ENCODE peak calls at places on chromosomes 12 and 14, in six cellular contexts. L is SK-N-SH, I is transverse colon, G is HL-60, R is suprapubic skin, S is sigmoid colon. P is an unnamed sample.

GRCh38 chr14:20684662-20685456 is 499 bp downstream of the RNASE4 start:
- DNase-seq in I (peak), L (no peak), G (peak), R (no peak), S (peak), P (peak)

GRCh38 chr14:51554953-51555352 is 96.8 kb upstream of the FRMD6 start:
- DNase-seq in R (no peak), I (no peak), S (no peak), L (no peak), G (no peak), P (peak)

GRCh38 chr14:105878125-105878524 is 351.7 kb downstream of the TMEM121 start:
- DNase-seq in I (no peak), S (peak), G (no peak), L (no peak), R (peak), P (no peak)

GRCh38 chr12:29148065-29148957 is 767 bp upstream of the FAR2 start:
- DNase-seq in I (peak), L (peak), S (peak), R (no peak), G (peak), P (no peak)

GRCh38 chr12:51531982-51532497 is 59.0 kb upstream of the SCN8A start:
- DNase-seq in L (peak), G (peak), I (peak), R (no peak), S (peak), P (peak)

GRCh38 chr14:75273272-75274044 is 5.2 kb upstream of the FOS start:
- DNase-seq in I (peak), G (no peak), S (peak), L (no peak), R (no peak), P (no peak)

GRCh38 chr12:105622846-105623245 is 292.4 kb downstream of the C12orf75 start:
- DNase-seq in L (no peak), I (no peak), R (no peak), G (no peak), S (no peak), P (no peak)

GRCh38 chr14:63542231-63542999 is 762 bp downstream of the PPP2R5E start:
- DNase-seq in R (peak), L (peak), I (peak), G (peak), S (no peak), P (peak)

GRCh38 chr14:38961136-38961535 is 141.9 kb downstream of the SEC23A start:
- DNase-seq in G (no peak), R (no peak), I (no peak), L (no peak), S (no peak), P (no peak)

GRCh38 chr14:34461334-34462131 is 507 bp downstream of the SPTSSA start:
- DNase-seq in I (peak), S (peak), R (peak), L (no peak), G (peak), P (peak)

GRCh38 chr14:70808402-70809237 is 693 bp downstream of the MAP3K9 start:
- DNase-seq in G (no peak), R (peak), I (peak), L (peak), S (peak), P (peak)

GRCh38 chr12:78210894-78211302 is 380.2 kb downstream of the NAV3 start:
- DNase-seq in L (no peak), G (no peak), R (no peak), S (no peak), I (no peak), P (no peak)

GRCh38 chr14:55579724-55580400 is at the start of gene KTN1:
- DNase-seq in R (peak), L (peak), G (peak), S (peak), I (peak), P (peak)

GRCh38 chr14:79708991-79709390 is 502.3 kb downstream of the DIO2 start:
- DNase-seq in R (no peak), I (no peak), S (no peak), L (no peak), G (no peak), P (no peak)

GRCh38 chr14:37546621-37547447 is 48.2 kb downstream of the FOXA1 start:
- DNase-seq in L (no peak), R (no peak), I (no peak), G (no peak), S (no peak), P (no peak)

GRCh38 chr12:95480230-95480629 is 6.3 kb downstream of the METAP2 start:
- DNase-seq in S (no peak), I (no peak), G (no peak), R (no peak), L (no peak), P (no peak)

GRCh38 chr14:62301911-62302310 is 539.7 kb downstream of the SNAPC1 start:
- DNase-seq in S (no peak), R (no peak), L (no peak), G (no peak), I (no peak), P (no peak)

GRCh38 chr14:73771848-73772705 is 57.9 kb upstream of the PNMA1 start:
- DNase-seq in R (no peak), L (peak), G (peak), S (no peak), I (peak), P (peak)

GRCh38 chr12:122228092-122228491 is 2.2 kb upstream of the DIABLO start:
- DNase-seq in R (no peak), G (no peak), I (no peak), L (peak), S (no peak), P (no peak)
- TF ChIP-seq POLR2AphosphoS5 in R (no peak), G (no peak), I (no peak), L (no peak), S (no peak), P (no peak)

GRCh38 chr12:117188961-117189724 is 1.1 kb downstream of the FBXO21 start:
- DNase-seq in I (no peak), L (no peak), G (no peak), S (no peak), R (peak), P (peak)
- TF ChIP-seq CTCF in I (no peak), L (no peak), G (no peak), S (no peak), R (no peak), P (no peak)

DNA sequence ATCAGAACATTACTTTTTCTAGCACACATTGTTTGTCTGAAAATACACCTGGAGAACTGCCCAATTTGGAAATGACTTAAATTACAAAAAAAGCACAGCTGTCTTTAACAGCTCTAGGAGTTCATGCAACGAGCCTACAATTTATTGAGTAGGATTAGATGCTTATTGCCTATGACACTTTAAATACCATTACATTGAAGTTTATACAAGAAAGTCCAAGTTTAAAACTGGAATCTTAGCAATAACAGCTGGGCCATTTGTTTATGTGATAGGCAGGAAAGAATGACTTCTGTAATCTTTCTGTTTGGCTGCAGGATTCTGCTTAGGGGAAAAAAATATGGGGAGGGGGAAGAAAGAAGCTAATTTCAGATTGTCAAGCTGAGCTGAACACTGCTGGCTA is 385.0 kb downstream of the BMP4 start:
- DNase-seq in R (no peak), L (no peak), S (no peak), G (no peak), I (no peak), P (no peak)
- H3K27ac ChIP-seq in R (no peak), L (no peak), S (no peak), G (no peak), I (peak), P (no peak)

GRCh38 chr12:89968151-89968699 is 259.6 kb upstream of the ATP2B1 start:
- DNase-seq in R (no peak), L (no peak), I (no peak), G (peak), S (no peak), P (no peak)
- TF ChIP-seq POLR2AphosphoS5 in R (no peak), L (no peak), I (no peak), G (no peak), S (no peak), P (no peak)

GRCh38 chr14:104795468-104795780 is at the start of gene AKT1:
- DNase-seq in G (no peak), I (no peak), S (no peak), R (no peak), L (no peak), P (no peak)

GRCh38 chr14:104794099-104794498 is 1.4 kb downstream of the AKT1 start:
- DNase-seq in L (peak), R (no peak), I (peak), G (no peak), S (no peak), P (no peak)

GRCh38 chr14:104795781-104796681 is 483 bp upstream of the AKT1 start:
- DNase-seq in I (peak), R (no peak), L (peak), S (no peak), G (no peak), P (peak)

GRCh38 chr14:104793703-104793959 is 1.9 kb downstream of the AKT1 start:
- DNase-seq in G (no peak), I (no peak), R (no peak), S (no peak), L (no peak), P (no peak)

DNA sequence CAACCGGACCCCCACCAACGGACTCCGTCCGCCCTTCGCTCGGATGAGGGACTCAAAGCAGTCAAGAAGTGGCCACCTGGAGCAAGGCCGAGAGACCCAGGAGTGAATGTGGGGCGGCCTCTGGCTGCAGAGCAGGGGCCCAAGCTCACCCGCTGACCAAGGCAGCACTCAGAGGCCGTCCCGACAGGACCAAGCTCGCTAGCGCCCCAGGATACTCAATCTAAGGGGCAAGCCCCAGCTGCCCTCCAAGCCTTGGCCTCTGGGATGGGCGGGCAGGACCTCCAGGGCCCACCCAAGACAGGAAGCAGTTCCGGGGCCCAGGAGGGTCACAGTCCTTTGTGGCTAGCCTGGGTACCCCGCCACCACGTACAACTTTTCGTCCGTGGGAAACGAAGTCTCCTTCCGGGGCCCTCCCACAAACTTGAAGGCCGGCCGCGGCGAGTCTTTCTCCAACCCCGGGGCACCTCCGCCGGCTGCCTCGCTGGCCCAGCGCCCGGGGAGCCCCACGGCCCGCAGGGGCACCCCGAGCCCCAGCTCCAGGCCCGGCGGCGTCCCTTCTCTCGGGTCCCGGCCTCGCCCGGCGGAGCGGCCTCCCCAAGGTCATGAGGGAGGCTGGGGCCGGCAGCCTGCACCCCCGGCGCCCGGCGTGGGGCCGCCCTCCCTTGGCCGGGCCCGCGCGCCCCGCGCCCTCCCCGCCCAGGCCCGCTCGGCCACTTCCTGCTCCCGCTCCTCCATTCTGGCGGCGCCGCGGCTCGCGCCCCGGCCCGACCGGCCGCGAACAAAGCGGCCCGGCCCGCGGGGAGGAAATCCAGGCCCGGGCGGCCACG is 694 bp downstream of the AKT1 start:
- DNase-seq in S (no peak), R (no peak), I (peak), G (no peak), L (peak), P (peak)
- TF ChIP-seq CTCF in S (no peak), R (no peak), I (no peak), G (no peak), L (peak), P (no peak)

GRCh38 chr12:124470806-124471205 is 96.6 kb downstream of the NCOR2 start:
- DNase-seq in L (no peak), R (no peak), S (no peak), I (no peak), G (no peak), P (no peak)
- H3K27ac ChIP-seq in L (no peak), R (no peak), S (no peak), I (no peak), G (no peak), P (no peak)

GRCh38 chr12:46181465-46181864 is 87.4 kb downstream of the SLC38A1 start:
- DNase-seq in S (no peak), I (no peak), G (no peak), L (no peak), R (no peak), P (no peak)
- TF ChIP-seq POLR2AphosphoS5 in S (no peak), I (no peak), G (no peak), L (peak), R (no peak), P (no peak)

DNA sequence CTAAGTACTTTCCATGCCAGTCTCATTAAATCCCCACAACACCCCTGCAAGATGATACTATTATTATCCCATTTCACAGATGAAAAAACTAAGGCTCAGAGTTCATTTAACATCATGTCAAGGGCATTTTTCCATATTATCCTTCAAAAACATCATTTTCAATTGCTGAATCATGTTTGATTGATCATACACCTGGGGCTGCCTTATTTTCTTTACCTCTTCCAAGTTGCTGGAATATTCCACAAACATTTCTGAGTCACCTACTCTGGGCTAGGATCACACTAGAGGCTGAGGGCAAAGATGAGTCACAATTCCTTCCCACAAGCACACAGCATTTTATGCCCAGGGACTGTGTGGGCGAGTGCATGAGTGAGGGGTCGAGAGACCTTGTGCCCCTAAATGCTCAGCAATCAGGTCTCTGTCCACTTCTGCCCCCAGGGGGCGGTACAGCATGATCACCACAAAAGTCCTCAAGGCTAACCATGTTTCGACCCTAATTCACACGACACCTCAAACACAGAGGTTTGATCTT is 14.1 kb upstream of the TMEM119 start:
- DNase-seq in S (no peak), R (no peak), G (peak), I (no peak), L (peak), P (peak)
- TF ChIP-seq CTCF in S (no peak), R (no peak), G (peak), I (peak), L (peak), P (peak)

GRCh38 chr14:78698991-78699390 is 528.8 kb downstream of the NRXN3 start:
- DNase-seq in L (no peak), R (no peak), S (no peak), I (no peak), G (no peak), P (no peak)

GRCh38 chr14:78700236-78700635 is 530.1 kb downstream of the NRXN3 start:
- DNase-seq in G (no peak), L (no peak), I (no peak), R (no peak), S (no peak), P (no peak)

GRCh38 chr14:78701246-78701645 is 531.1 kb downstream of the NRXN3 start:
- DNase-seq in S (no peak), G (no peak), I (no peak), R (no peak), L (no peak), P (no peak)

GRCh38 chr14:78697341-78697740 is 527.2 kb downstream of the NRXN3 start:
- DNase-seq in R (no peak), S (no peak), G (no peak), I (no peak), L (peak), P (peak)
- H3K27ac ChIP-seq in R (no peak), S (no peak), G (no peak), I (no peak), L (no peak), P (no peak)

P was measured in GM23338.